ENCODE peak calls at places on chromosomes 12 and 14, in seven cellular contexts. One of them, this sample, is unnamed.

GRCh38 chr12:113863455-113863845 is 102.7 kb downstream of the RBM19 start:
- DNase-seq in CD4-positive, alpha-beta T cell: no peak
- DNase-seq in NCI-H774: no peak
- DNase-seq in stimulated activated CD8-positive, alpha-beta memory T cell treated with anti-CD3 and anti-CD28 coated beads, Interleukin-12 subunit alpha, Interleukin-12 subunit beta, amount 100 ng/mL, for 1 hour: no peak
- DNase-seq in stimulated activated CD4-positive, alpha-beta T cell treated with anti-CD3 and anti-CD28 coated beads, Interleukin-15, amount 100 ng/mL, for 1 hour: no peak
- DNase-seq in psoas muscle: no peak
- DNase-seq in SW480: no peak
- DNase-seq in this sample: no peak

GRCh38 chr12:122123761-122124145 is 45.2 kb downstream of the MLXIP start:
- DNase-seq in NCI-H774: no peak
- DNase-seq in stimulated activated CD8-positive, alpha-beta memory T cell treated with anti-CD3 and anti-CD28 coated beads, Interleukin-12 subunit alpha, Interleukin-12 subunit beta, amount 100 ng/mL, for 1 hour: no peak
- DNase-seq in CD4-positive, alpha-beta T cell: no peak
- DNase-seq in psoas muscle: no peak
- DNase-seq in SW480: no peak
- DNase-seq in stimulated activated CD4-positive, alpha-beta T cell treated with anti-CD3 and anti-CD28 coated beads, Interleukin-15, amount 100 ng/mL, for 1 hour: no peak
- DNase-seq in this sample: no peak

GRCh38 chr14:64293976-64294671 is at the start of gene ESR2:
- DNase-seq in NCI-H774: no peak
- DNase-seq in stimulated activated CD4-positive, alpha-beta T cell treated with anti-CD3 and anti-CD28 coated beads, Interleukin-15, amount 100 ng/mL, for 1 hour: no peak
- DNase-seq in CD4-positive, alpha-beta T cell: peak; percentile 10
- DNase-seq in SW480: peak; percentile 21
- DNase-seq in stimulated activated CD8-positive, alpha-beta memory T cell treated with anti-CD3 and anti-CD28 coated beads, Interleukin-12 subunit alpha, Interleukin-12 subunit beta, amount 100 ng/mL, for 1 hour: no peak
- DNase-seq in psoas muscle: no peak
- DNase-seq in this sample: no peak

GRCh38 chr14:99038401-99038800 is 233.6 kb downstream of the BCL11B start:
- DNase-seq in CD4-positive, alpha-beta T cell: no peak
- DNase-seq in stimulated activated CD4-positive, alpha-beta T cell treated with anti-CD3 and anti-CD28 coated beads, Interleukin-15, amount 100 ng/mL, for 1 hour: no peak
- DNase-seq in stimulated activated CD8-positive, alpha-beta memory T cell treated with anti-CD3 and anti-CD28 coated beads, Interleukin-12 subunit alpha, Interleukin-12 subunit beta, amount 100 ng/mL, for 1 hour: no peak
- DNase-seq in psoas muscle: no peak
- DNase-seq in SW480: no peak
- DNase-seq in NCI-H774: no peak
- DNase-seq in this sample: no peak

GRCh38 chr12:131903270-131904255 is 9.1 kb downstream of the ULK1 start:
- DNase-seq in stimulated activated CD4-positive, alpha-beta T cell treated with anti-CD3 and anti-CD28 coated beads, Interleukin-15, amount 100 ng/mL, for 1 hour: no peak
- DNase-seq in SW480: no peak
- DNase-seq in CD4-positive, alpha-beta T cell: no peak
- DNase-seq in psoas muscle: peak; percentile 13
- DNase-seq in stimulated activated CD8-positive, alpha-beta memory T cell treated with anti-CD3 and anti-CD28 coated beads, Interleukin-12 subunit alpha, Interleukin-12 subunit beta, amount 100 ng/mL, for 1 hour: no peak
- DNase-seq in NCI-H774: no peak
- DNase-seq in this sample: no peak

GRCh38 chr12:60257063-60257462 is 661.2 kb downstream of the SLC16A7 start:
- DNase-seq in stimulated activated CD4-positive, alpha-beta T cell treated with anti-CD3 and anti-CD28 coated beads, Interleukin-15, amount 100 ng/mL, for 1 hour: no peak
- DNase-seq in SW480: peak; percentile 20
- DNase-seq in CD4-positive, alpha-beta T cell: no peak
- DNase-seq in NCI-H774: no peak
- DNase-seq in stimulated activated CD8-positive, alpha-beta memory T cell treated with anti-CD3 and anti-CD28 coated beads, Interleukin-12 subunit alpha, Interleukin-12 subunit beta, amount 100 ng/mL, for 1 hour: no peak
- DNase-seq in psoas muscle: no peak
- DNase-seq in this sample: peak; percentile 81

GRCh38 chr12:133203344-133204263 is 22.3 kb downstream of the ZNF268 start:
- DNase-seq in psoas muscle: no peak
- DNase-seq in CD4-positive, alpha-beta T cell: no peak
- DNase-seq in stimulated activated CD4-positive, alpha-beta T cell treated with anti-CD3 and anti-CD28 coated beads, Interleukin-15, amount 100 ng/mL, for 1 hour: no peak
- DNase-seq in SW480: no peak
- DNase-seq in NCI-H774: no peak
- DNase-seq in stimulated activated CD8-positive, alpha-beta memory T cell treated with anti-CD3 and anti-CD28 coated beads, Interleukin-12 subunit alpha, Interleukin-12 subunit beta, amount 100 ng/mL, for 1 hour: no peak
- DNase-seq in this sample: peak; percentile 5

GRCh38 chr12:69739287-69740191 is 879 bp downstream of the RAB3IP start:
- DNase-seq in stimulated activated CD8-positive, alpha-beta memory T cell treated with anti-CD3 and anti-CD28 coated beads, Interleukin-12 subunit alpha, Interleukin-12 subunit beta, amount 100 ng/mL, for 1 hour: peak; percentile 33
- DNase-seq in psoas muscle: peak; percentile 30
- DNase-seq in NCI-H774: peak; percentile 76
- DNase-seq in stimulated activated CD4-positive, alpha-beta T cell treated with anti-CD3 and anti-CD28 coated beads, Interleukin-15, amount 100 ng/mL, for 1 hour: peak; percentile 22
- DNase-seq in SW480: peak; percentile 62
- DNase-seq in CD4-positive, alpha-beta T cell: peak; percentile 40
- DNase-seq in this sample: peak; percentile 47

GRCh38 chr12:47870175-47870781 is 34.5 kb downstream of the VDR start:
- DNase-seq in CD4-positive, alpha-beta T cell: no peak
- DNase-seq in psoas muscle: peak; percentile 73
- DNase-seq in SW480: peak; percentile 18
- DNase-seq in stimulated activated CD8-positive, alpha-beta memory T cell treated with anti-CD3 and anti-CD28 coated beads, Interleukin-12 subunit alpha, Interleukin-12 subunit beta, amount 100 ng/mL, for 1 hour: no peak
- DNase-seq in NCI-H774: no peak
- DNase-seq in stimulated activated CD4-positive, alpha-beta T cell treated with anti-CD3 and anti-CD28 coated beads, Interleukin-15, amount 100 ng/mL, for 1 hour: no peak
- DNase-seq in this sample: peak; percentile 57

GRCh38 chr12:68406134-68406576 is 74.0 kb upstream of the MDM1 start:
- DNase-seq in SW480: no peak
- DNase-seq in stimulated activated CD4-positive, alpha-beta T cell treated with anti-CD3 and anti-CD28 coated beads, Interleukin-15, amount 100 ng/mL, for 1 hour: no peak
- DNase-seq in stimulated activated CD8-positive, alpha-beta memory T cell treated with anti-CD3 and anti-CD28 coated beads, Interleukin-12 subunit alpha, Interleukin-12 subunit beta, amount 100 ng/mL, for 1 hour: no peak
- DNase-seq in psoas muscle: peak; percentile 92
- DNase-seq in NCI-H774: no peak
- DNase-seq in CD4-positive, alpha-beta T cell: no peak
- DNase-seq in this sample: peak; percentile 79

GRCh38 chr12:12017135-12017581 is 53.6 kb upstream of the BCL2L14 start:
- DNase-seq in SW480: no peak
- DNase-seq in CD4-positive, alpha-beta T cell: no peak
- DNase-seq in NCI-H774: no peak
- DNase-seq in stimulated activated CD4-positive, alpha-beta T cell treated with anti-CD3 and anti-CD28 coated beads, Interleukin-15, amount 100 ng/mL, for 1 hour: no peak
- DNase-seq in psoas muscle: no peak
- DNase-seq in stimulated activated CD8-positive, alpha-beta memory T cell treated with anti-CD3 and anti-CD28 coated beads, Interleukin-12 subunit alpha, Interleukin-12 subunit beta, amount 100 ng/mL, for 1 hour: no peak
- DNase-seq in this sample: no peak

GRCh38 chr12:94570161-94570560 is 80.2 kb downstream of the TMCC3 start:
- DNase-seq in stimulated activated CD4-positive, alpha-beta T cell treated with anti-CD3 and anti-CD28 coated beads, Interleukin-15, amount 100 ng/mL, for 1 hour: no peak
- DNase-seq in NCI-H774: no peak
- DNase-seq in CD4-positive, alpha-beta T cell: no peak
- DNase-seq in SW480: no peak
- DNase-seq in stimulated activated CD8-positive, alpha-beta memory T cell treated with anti-CD3 and anti-CD28 coated beads, Interleukin-12 subunit alpha, Interleukin-12 subunit beta, amount 100 ng/mL, for 1 hour: no peak
- DNase-seq in psoas muscle: no peak
- DNase-seq in this sample: peak; percentile 60

GRCh38 chr12:89762498-89763170 is 54.0 kb upstream of the ATP2B1 start:
- DNase-seq in SW480: no peak
- DNase-seq in psoas muscle: no peak
- DNase-seq in stimulated activated CD8-positive, alpha-beta memory T cell treated with anti-CD3 and anti-CD28 coated beads, Interleukin-12 subunit alpha, Interleukin-12 subunit beta, amount 100 ng/mL, for 1 hour: no peak
- DNase-seq in CD4-positive, alpha-beta T cell: no peak
- DNase-seq in stimulated activated CD4-positive, alpha-beta T cell treated with anti-CD3 and anti-CD28 coated beads, Interleukin-15, amount 100 ng/mL, for 1 hour: no peak
- DNase-seq in NCI-H774: no peak
- DNase-seq in this sample: no peak

GRCh38 chr14:90397401-90398314 is 829 bp downstream of the CALM1 start:
- DNase-seq in NCI-H774: peak; percentile 54
- DNase-seq in SW480: peak; percentile 57
- DNase-seq in stimulated activated CD8-positive, alpha-beta memory T cell treated with anti-CD3 and anti-CD28 coated beads, Interleukin-12 subunit alpha, Interleukin-12 subunit beta, amount 100 ng/mL, for 1 hour: peak; percentile 41
- DNase-seq in psoas muscle: peak; percentile 67
- DNase-seq in CD4-positive, alpha-beta T cell: peak; percentile 53
- DNase-seq in stimulated activated CD4-positive, alpha-beta T cell treated with anti-CD3 and anti-CD28 coated beads, Interleukin-15, amount 100 ng/mL, for 1 hour: peak; percentile 33
- DNase-seq in this sample: peak; percentile 68

GRCh38 chr12:13851828-13852227 is 129.6 kb downstream of the GRIN2B start:
- DNase-seq in psoas muscle: no peak
- DNase-seq in stimulated activated CD8-positive, alpha-beta memory T cell treated with anti-CD3 and anti-CD28 coated beads, Interleukin-12 subunit alpha, Interleukin-12 subunit beta, amount 100 ng/mL, for 1 hour: no peak
- DNase-seq in SW480: peak; percentile 44
- DNase-seq in CD4-positive, alpha-beta T cell: no peak
- DNase-seq in NCI-H774: no peak
- DNase-seq in stimulated activated CD4-positive, alpha-beta T cell treated with anti-CD3 and anti-CD28 coated beads, Interleukin-15, amount 100 ng/mL, for 1 hour: no peak
- DNase-seq in this sample: no peak

GRCh38 chr12:131865196-131865875 is 29.1 kb upstream of the ULK1 start:
- DNase-seq in NCI-H774: no peak
- DNase-seq in CD4-positive, alpha-beta T cell: no peak
- DNase-seq in SW480: peak; percentile 83
- DNase-seq in stimulated activated CD4-positive, alpha-beta T cell treated with anti-CD3 and anti-CD28 coated beads, Interleukin-15, amount 100 ng/mL, for 1 hour: no peak
- DNase-seq in psoas muscle: no peak
- DNase-seq in stimulated activated CD8-positive, alpha-beta memory T cell treated with anti-CD3 and anti-CD28 coated beads, Interleukin-12 subunit alpha, Interleukin-12 subunit beta, amount 100 ng/mL, for 1 hour: no peak
- DNase-seq in this sample: peak; percentile 83

GRCh38 chr14:102049258-102050025 is 37.4 kb downstream of the HSP90AA1 start:
- DNase-seq in psoas muscle: no peak
- DNase-seq in SW480: no peak
- DNase-seq in NCI-H774: no peak
- DNase-seq in stimulated activated CD8-positive, alpha-beta memory T cell treated with anti-CD3 and anti-CD28 coated beads, Interleukin-12 subunit alpha, Interleukin-12 subunit beta, amount 100 ng/mL, for 1 hour: no peak
- DNase-seq in CD4-positive, alpha-beta T cell: no peak
- DNase-seq in stimulated activated CD4-positive, alpha-beta T cell treated with anti-CD3 and anti-CD28 coated beads, Interleukin-15, amount 100 ng/mL, for 1 hour: no peak
- DNase-seq in this sample: no peak

GRCh38 chr14:95482967-95483842 is 33.2 kb downstream of the SYNE3 start:
- DNase-seq in NCI-H774: no peak
- DNase-seq in SW480: peak; percentile 94
- DNase-seq in psoas muscle: peak; percentile 83
- DNase-seq in stimulated activated CD4-positive, alpha-beta T cell treated with anti-CD3 and anti-CD28 coated beads, Interleukin-15, amount 100 ng/mL, for 1 hour: no peak
- DNase-seq in stimulated activated CD8-positive, alpha-beta memory T cell treated with anti-CD3 and anti-CD28 coated beads, Interleukin-12 subunit alpha, Interleukin-12 subunit beta, amount 100 ng/mL, for 1 hour: no peak
- DNase-seq in CD4-positive, alpha-beta T cell: no peak
- DNase-seq in this sample: peak; percentile 94

GRCh38 chr12:121767525-121768016 is 25.9 kb downstream of the RHOF start:
- DNase-seq in CD4-positive, alpha-beta T cell: no peak
- DNase-seq in stimulated activated CD8-positive, alpha-beta memory T cell treated with anti-CD3 and anti-CD28 coated beads, Interleukin-12 subunit alpha, Interleukin-12 subunit beta, amount 100 ng/mL, for 1 hour: no peak
- DNase-seq in SW480: no peak
- DNase-seq in stimulated activated CD4-positive, alpha-beta T cell treated with anti-CD3 and anti-CD28 coated beads, Interleukin-15, amount 100 ng/mL, for 1 hour: no peak
- DNase-seq in psoas muscle: peak; percentile 50
- DNase-seq in NCI-H774: no peak
- DNase-seq in this sample: peak; percentile 30

GRCh38 chr12:121033625-121034349 is 5.3 kb downstream of the OASL start:
- DNase-seq in stimulated activated CD8-positive, alpha-beta memory T cell treated with anti-CD3 and anti-CD28 coated beads, Interleukin-12 subunit alpha, Interleukin-12 subunit beta, amount 100 ng/mL, for 1 hour: peak; percentile 39
- DNase-seq in CD4-positive, alpha-beta T cell: peak; percentile 44
- DNase-seq in NCI-H774: peak; percentile 6
- DNase-seq in SW480: peak; percentile 64
- DNase-seq in stimulated activated CD4-positive, alpha-beta T cell treated with anti-CD3 and anti-CD28 coated beads, Interleukin-15, amount 100 ng/mL, for 1 hour: peak; percentile 31
- DNase-seq in psoas muscle: no peak
- DNase-seq in this sample: peak; percentile 91

GRCh38 chr12:27345376-27345775 is 12.7 kb downstream of the BMAL2 start:
- DNase-seq in psoas muscle: no peak
- DNase-seq in stimulated activated CD8-positive, alpha-beta memory T cell treated with anti-CD3 and anti-CD28 coated beads, Interleukin-12 subunit alpha, Interleukin-12 subunit beta, amount 100 ng/mL, for 1 hour: no peak
- DNase-seq in NCI-H774: no peak
- DNase-seq in SW480: no peak
- DNase-seq in stimulated activated CD4-positive, alpha-beta T cell treated with anti-CD3 and anti-CD28 coated beads, Interleukin-15, amount 100 ng/mL, for 1 hour: no peak
- DNase-seq in CD4-positive, alpha-beta T cell: no peak
- DNase-seq in this sample: no peak